ENCODE peak calls at places on chromosomes 16 and 17, in seven cellular contexts. One of them, this sample, is unnamed.

GRCh38 chr16:50246299-50247122 is 19.8 kb upstream of the ADCY7 start:
- DNase-seq in brain microvascular endothelial cell: no peak
- DNase-seq in IMR-90: no peak
- DNase-seq in aorta: peak; percentile 64
- DNase-seq in neural progenitor cell: peak; percentile 67
- DNase-seq in A673: no peak
- DNase-seq in stomach: no peak
- DNase-seq in this sample: no peak

GRCh38 chr17:19418312-19418992 is 7.4 kb downstream of the RNF112 start:
- DNase-seq in brain microvascular endothelial cell: peak; percentile 45
- DNase-seq in IMR-90: peak; percentile 62
- DNase-seq in aorta: peak; percentile 65
- DNase-seq in neural progenitor cell: no peak
- DNase-seq in A673: no peak
- DNase-seq in stomach: no peak
- DNase-seq in this sample: no peak

GRCh38 chr17:12899604-12900003 is 110.3 kb downstream of the ARHGAP44 start:
- DNase-seq in brain microvascular endothelial cell: no peak
- DNase-seq in IMR-90: no peak
- DNase-seq in aorta: no peak
- DNase-seq in neural progenitor cell: no peak
- DNase-seq in A673: no peak
- DNase-seq in stomach: no peak
- DNase-seq in this sample: no peak

GRCh38 chr16:8567355-8568230 is 22.7 kb downstream of the TMEM114 start:
- DNase-seq in brain microvascular endothelial cell: peak; percentile 88
- DNase-seq in IMR-90: peak; percentile 88
- DNase-seq in aorta: peak; percentile 81
- DNase-seq in neural progenitor cell: peak; percentile 96
- DNase-seq in A673: peak; percentile 98
- DNase-seq in stomach: peak; percentile 70
- DNase-seq in this sample: peak; percentile 29

GRCh38 chr17:14006249-14006942 is 62.9 kb upstream of the COX10 start:
- DNase-seq in brain microvascular endothelial cell: no peak
- DNase-seq in IMR-90: no peak
- DNase-seq in aorta: no peak
- DNase-seq in neural progenitor cell: no peak
- DNase-seq in A673: no peak
- DNase-seq in stomach: no peak
- DNase-seq in this sample: no peak

GRCh38 chr16:2532494-2533141 is 1.4 kb upstream of the CEMP1 start:
- DNase-seq in brain microvascular endothelial cell: peak; percentile 48
- DNase-seq in IMR-90: peak; percentile 34
- DNase-seq in aorta: peak; percentile 80
- DNase-seq in neural progenitor cell: peak; percentile 22
- DNase-seq in A673: peak; percentile 71
- DNase-seq in stomach: peak; percentile 88
- DNase-seq in this sample: peak; percentile 59

GRCh38 chr17:72974605-72975232 is 117.8 kb downstream of the SLC39A11 start:
- DNase-seq in brain microvascular endothelial cell: peak; percentile 58
- DNase-seq in IMR-90: peak; percentile 83
- DNase-seq in aorta: no peak
- DNase-seq in neural progenitor cell: no peak
- DNase-seq in A673: no peak
- DNase-seq in stomach: no peak
- DNase-seq in this sample: no peak

GRCh38 chr16:71297252-71297651 is 8.1 kb upstream of the CMTR2 start:
- DNase-seq in brain microvascular endothelial cell: no peak
- DNase-seq in IMR-90: peak; percentile 1
- DNase-seq in aorta: no peak
- DNase-seq in neural progenitor cell: no peak
- DNase-seq in A673: peak; percentile 15
- DNase-seq in stomach: no peak
- DNase-seq in this sample: no peak

GRCh38 chr17:75502746-75503329 is 12.5 kb downstream of the CASKIN2 start:
- DNase-seq in brain microvascular endothelial cell: no peak
- DNase-seq in IMR-90: no peak
- DNase-seq in aorta: no peak
- DNase-seq in neural progenitor cell: no peak
- DNase-seq in A673: no peak
- DNase-seq in stomach: no peak
- DNase-seq in this sample: no peak

DNA sequence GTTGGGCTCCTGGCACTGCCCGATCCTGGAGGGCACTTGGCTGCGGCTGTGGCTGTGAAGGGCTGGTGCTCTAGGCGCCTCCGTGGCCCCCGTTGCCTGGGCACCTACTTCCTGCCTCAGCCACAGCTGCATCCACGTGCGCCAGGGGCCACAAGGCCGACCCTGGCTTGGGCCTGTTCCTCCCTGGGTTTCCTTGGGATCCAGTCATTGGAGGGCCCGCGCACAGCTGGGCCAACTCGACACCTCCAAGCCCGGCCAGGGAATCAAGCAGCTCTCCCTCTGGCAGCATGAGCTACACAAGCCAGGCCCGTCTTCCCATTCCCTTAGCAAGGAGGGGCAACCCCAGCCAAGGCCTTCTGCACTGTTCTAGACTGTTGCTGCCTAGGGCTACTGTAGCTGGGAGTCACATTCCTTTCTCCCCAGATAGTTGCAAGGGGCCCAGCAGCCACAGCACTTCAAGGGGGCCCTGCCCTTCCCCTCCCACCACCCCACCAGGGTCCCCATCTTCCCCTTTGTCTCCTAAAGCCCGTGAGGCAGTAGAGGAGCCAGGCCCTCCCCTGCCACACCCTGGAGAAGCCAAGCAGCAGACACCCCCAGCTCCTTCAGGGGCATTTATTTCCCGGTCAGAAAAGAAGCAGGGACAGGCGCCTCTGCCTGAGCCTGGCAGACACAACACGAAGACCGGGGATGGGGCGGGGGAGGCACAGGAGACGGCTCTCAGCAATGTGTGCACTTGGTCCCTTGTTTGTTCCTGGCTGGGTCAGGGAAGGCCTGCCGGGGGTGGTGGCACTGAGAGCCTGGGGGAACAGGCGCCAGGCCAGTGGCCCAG is 3.8 kb downstream of the ARHGDIA start:
- DNase-seq in brain microvascular endothelial cell: peak; percentile 19
- DNase-seq in IMR-90: peak; percentile 52
- DNase-seq in aorta: no peak
- DNase-seq in neural progenitor cell: peak; percentile 37
- DNase-seq in A673: peak; percentile 57
- DNase-seq in stomach: peak; percentile 52
- DNase-seq in this sample: no peak
- H3K27ac ChIP-seq in brain microvascular endothelial cell: no peak overlapping the region
- H3K27ac ChIP-seq in IMR-90: peak overlapping the region; percentile 81
- H3K27ac ChIP-seq in aorta: no peak overlapping the region
- H3K27ac ChIP-seq in neural progenitor cell: peak overlapping the region; percentile 85
- H3K27ac ChIP-seq in A673: peak overlapping the region; percentile 81
- H3K27ac ChIP-seq in stomach: peak overlapping the region; percentile 95
- H3K27ac ChIP-seq in this sample: no peak overlapping the region

GRCh38 chr16:85306793-85307551 is 194.7 kb upstream of the CIBAR2 start:
- DNase-seq in brain microvascular endothelial cell: no peak
- DNase-seq in IMR-90: no peak
- DNase-seq in aorta: no peak
- DNase-seq in neural progenitor cell: no peak
- DNase-seq in A673: no peak
- DNase-seq in stomach: no peak
- DNase-seq in this sample: no peak
- H3K27ac ChIP-seq in brain microvascular endothelial cell: no peak overlapping the region
- H3K27ac ChIP-seq in IMR-90: no peak overlapping the region
- H3K27ac ChIP-seq in aorta: no peak overlapping the region
- H3K27ac ChIP-seq in neural progenitor cell: no peak overlapping the region
- H3K27ac ChIP-seq in A673: peak overlapping the region; percentile 37
- H3K27ac ChIP-seq in stomach: peak overlapping the region; percentile 66
- H3K27ac ChIP-seq in this sample: no peak overlapping the region

DNA sequence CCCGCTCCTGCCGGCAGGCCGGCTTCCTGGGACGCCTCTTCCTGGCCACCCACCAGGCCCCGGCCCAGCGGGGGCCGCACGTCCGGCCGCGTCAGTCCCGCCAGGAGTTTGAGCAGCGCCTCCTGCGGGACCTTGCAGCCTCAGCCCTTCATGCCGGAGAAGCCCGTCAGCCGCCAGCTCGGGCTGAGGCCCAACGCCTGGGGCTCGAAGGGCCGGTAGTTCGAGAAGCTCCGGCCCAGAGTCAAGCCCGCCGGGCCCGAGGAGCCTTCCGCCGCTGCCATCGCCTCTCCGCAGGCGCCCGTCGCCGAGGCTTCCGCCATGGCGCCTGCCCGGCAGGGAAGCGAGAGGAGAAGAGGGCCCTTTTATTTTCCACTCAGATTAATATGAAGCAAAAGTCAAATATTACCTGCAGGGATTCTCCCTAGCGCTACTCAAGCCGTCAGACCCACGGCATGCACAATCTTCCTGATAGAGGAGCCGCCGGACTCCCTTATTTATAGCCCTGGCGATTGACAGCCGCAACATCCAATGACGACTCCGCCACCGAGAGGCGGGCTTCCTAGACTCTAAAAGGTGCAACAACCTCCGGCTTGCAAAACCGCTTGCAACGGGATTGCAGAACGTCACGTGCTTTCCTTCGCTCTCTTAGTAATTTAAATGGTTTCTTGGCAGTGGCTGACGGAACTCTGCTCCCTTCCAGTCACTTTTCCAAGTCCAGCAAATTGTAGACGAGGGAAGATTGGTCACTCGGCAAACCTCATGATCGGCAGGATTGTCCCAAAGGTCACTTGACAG is at the start of gene SEPHS2:
- DNase-seq in brain microvascular endothelial cell: peak; percentile 100
- DNase-seq in IMR-90: peak; percentile 97
- DNase-seq in aorta: peak; percentile 98
- DNase-seq in neural progenitor cell: peak; percentile 94
- DNase-seq in A673: peak; percentile 99
- DNase-seq in stomach: peak; percentile 99
- DNase-seq in this sample: peak; percentile 96
- H3K27ac ChIP-seq in brain microvascular endothelial cell: peak within 1 kb of the TSS; percentile 87
- H3K27ac ChIP-seq in IMR-90: peak within 1 kb of the TSS; percentile 61
- H3K27ac ChIP-seq in aorta: peak within 1 kb of the TSS; percentile 64
- H3K27ac ChIP-seq in neural progenitor cell: no peak within 1 kb of the TSS
- H3K27ac ChIP-seq in A673: peak within 1 kb of the TSS; percentile 96
- H3K27ac ChIP-seq in stomach: peak within 1 kb of the TSS; percentile 98
- H3K27ac ChIP-seq in this sample: peak within 1 kb of the TSS; percentile 88

GRCh38 chr16:87372305-87372704 is 11.3 kb downstream of the FBXO31 start:
- DNase-seq in brain microvascular endothelial cell: no peak
- DNase-seq in IMR-90: no peak
- DNase-seq in aorta: no peak
- DNase-seq in neural progenitor cell: no peak
- DNase-seq in A673: no peak
- DNase-seq in stomach: no peak
- DNase-seq in this sample: no peak

GRCh38 chr16:87374313-87374712 is 9.3 kb downstream of the FBXO31 start:
- DNase-seq in brain microvascular endothelial cell: no peak
- DNase-seq in IMR-90: no peak
- DNase-seq in aorta: no peak
- DNase-seq in neural progenitor cell: peak; percentile 1
- DNase-seq in A673: no peak
- DNase-seq in stomach: no peak
- DNase-seq in this sample: no peak

GRCh38 chr16:87371261-87371866 is 12.2 kb downstream of the FBXO31 start:
- DNase-seq in brain microvascular endothelial cell: no peak
- DNase-seq in IMR-90: no peak
- DNase-seq in aorta: no peak
- DNase-seq in neural progenitor cell: peak; percentile 35
- DNase-seq in A673: no peak
- DNase-seq in stomach: no peak
- DNase-seq in this sample: no peak

GRCh38 chr16:87376660-87377059 is 6.9 kb downstream of the FBXO31 start:
- DNase-seq in brain microvascular endothelial cell: no peak
- DNase-seq in IMR-90: no peak
- DNase-seq in aorta: no peak
- DNase-seq in neural progenitor cell: no peak
- DNase-seq in A673: no peak
- DNase-seq in stomach: no peak
- DNase-seq in this sample: no peak

GRCh38 chr16:87375426-87376135 is 8.0 kb downstream of the FBXO31 start:
- DNase-seq in brain microvascular endothelial cell: no peak
- DNase-seq in IMR-90: peak; percentile 55
- DNase-seq in aorta: no peak
- DNase-seq in neural progenitor cell: peak; percentile 1
- DNase-seq in A673: no peak
- DNase-seq in stomach: no peak
- DNase-seq in this sample: no peak
- H3K27ac ChIP-seq in brain microvascular endothelial cell: peak overlapping the region; percentile 43
- H3K27ac ChIP-seq in IMR-90: no peak overlapping the region
- H3K27ac ChIP-seq in aorta: no peak overlapping the region
- H3K27ac ChIP-seq in neural progenitor cell: no peak overlapping the region
- H3K27ac ChIP-seq in A673: no peak overlapping the region
- H3K27ac ChIP-seq in stomach: peak overlapping the region; percentile 6
- H3K27ac ChIP-seq in this sample: no peak overlapping the region

GRCh38 chr17:1574697-1575471 is 12.3 kb upstream of the PITPNA start:
- DNase-seq in brain microvascular endothelial cell: no peak
- DNase-seq in IMR-90: no peak
- DNase-seq in aorta: no peak
- DNase-seq in neural progenitor cell: no peak
- DNase-seq in A673: no peak
- DNase-seq in stomach: no peak
- DNase-seq in this sample: no peak

GRCh38 chr17:1580979-1581676 is 18.5 kb upstream of the PITPNA start:
- DNase-seq in brain microvascular endothelial cell: no peak
- DNase-seq in IMR-90: no peak
- DNase-seq in aorta: no peak
- DNase-seq in neural progenitor cell: no peak
- DNase-seq in A673: no peak
- DNase-seq in stomach: peak; percentile 74
- DNase-seq in this sample: no peak

GRCh38 chr17:1576500-1576899 is 13.9 kb upstream of the PITPNA start:
- DNase-seq in brain microvascular endothelial cell: no peak
- DNase-seq in IMR-90: no peak
- DNase-seq in aorta: no peak
- DNase-seq in neural progenitor cell: no peak
- DNase-seq in A673: no peak
- DNase-seq in stomach: no peak
- DNase-seq in this sample: no peak

GRCh38 chr17:1577186-1577585 is 14.6 kb upstream of the PITPNA start:
- DNase-seq in brain microvascular endothelial cell: peak; percentile 52
- DNase-seq in IMR-90: peak; percentile 89
- DNase-seq in aorta: peak; percentile 97
- DNase-seq in neural progenitor cell: no peak
- DNase-seq in A673: peak; percentile 31
- DNase-seq in stomach: peak; percentile 91
- DNase-seq in this sample: peak; percentile 54

GRCh38 chr17:1577657-1578428 is 15.3 kb upstream of the PITPNA start:
- DNase-seq in brain microvascular endothelial cell: no peak
- DNase-seq in IMR-90: no peak
- DNase-seq in aorta: peak; percentile 78
- DNase-seq in neural progenitor cell: no peak
- DNase-seq in A673: no peak
- DNase-seq in stomach: no peak
- DNase-seq in this sample: no peak
- H3K27ac ChIP-seq in brain microvascular endothelial cell: no peak overlapping the region
- H3K27ac ChIP-seq in IMR-90: peak overlapping the region; percentile 87
- H3K27ac ChIP-seq in aorta: peak overlapping the region; percentile 86
- H3K27ac ChIP-seq in neural progenitor cell: no peak overlapping the region
- H3K27ac ChIP-seq in A673: no peak overlapping the region
- H3K27ac ChIP-seq in stomach: peak overlapping the region; percentile 93
- H3K27ac ChIP-seq in this sample: peak overlapping the region; percentile 60